ENCODE peak calls at places on chromosomes 1 and 21, in four cellular contexts. One of them, this sample, is unnamed. For H3K4me1, the result is how much of the 10 kb centered on the place peaks cover.

GRCh38 chr1:8314346-8315280 is 3.3 kb upstream of the SLC45A1 start:
- DNase-seq in mesenchymal stem cell: peak
- DNase-seq in heart left ventricle: peak
- DNase-seq in fibroblast of lung: peak
- DNase-seq in this sample: peak

GRCh38 chr1:64758233-64758632 is 13.4 kb downstream of the RAVER2 start:
- DNase-seq in fibroblast of lung: no peak
- DNase-seq in mesenchymal stem cell: no peak
- DNase-seq in heart left ventricle: no peak
- DNase-seq in this sample: no peak

GRCh38 chr1:84722794-84723193 is 32.5 kb upstream of the SSX2IP start:
- DNase-seq in heart left ventricle: no peak
- DNase-seq in fibroblast of lung: peak
- DNase-seq in mesenchymal stem cell: no peak
- DNase-seq in this sample: no peak

GRCh38 chr1:204405988-204406387 is 5.6 kb downstream of the PPP1R15B start:
- DNase-seq in fibroblast of lung: no peak
- DNase-seq in mesenchymal stem cell: peak
- DNase-seq in heart left ventricle: no peak
- DNase-seq in this sample: no peak

GRCh38 chr1:1783320-1783719 is 5.0 kb upstream of the NADK start:
- DNase-seq in heart left ventricle: no peak
- DNase-seq in mesenchymal stem cell: no peak
- DNase-seq in fibroblast of lung: no peak
- DNase-seq in this sample: no peak

GRCh38 chr1:77514871-77515776 is 167.3 kb downstream of the ZZZ3 start:
- DNase-seq in mesenchymal stem cell: peak
- DNase-seq in heart left ventricle: peak
- DNase-seq in fibroblast of lung: peak
- DNase-seq in this sample: no peak

GRCh38 chr1:154863702-154864174 is 6.3 kb downstream of the KCNN3 start:
- DNase-seq in mesenchymal stem cell: peak
- DNase-seq in heart left ventricle: no peak
- DNase-seq in fibroblast of lung: peak
- DNase-seq in this sample: no peak

GRCh38 chr1:6476483-6476882 is 10.5 kb upstream of the TNFRSF25 start:
- DNase-seq in heart left ventricle: no peak
- DNase-seq in fibroblast of lung: no peak
- DNase-seq in mesenchymal stem cell: no peak
- DNase-seq in this sample: no peak

GRCh38 chr21:42471206-42471605 is 24.8 kb downstream of the RSPH1 start:
- DNase-seq in mesenchymal stem cell: no peak
- DNase-seq in fibroblast of lung: no peak
- DNase-seq in heart left ventricle: no peak
- DNase-seq in this sample: no peak

GRCh38 chr1:118122234-118123004 is 62.6 kb downstream of the SPAG17 start:
- DNase-seq in heart left ventricle: no peak
- DNase-seq in mesenchymal stem cell: no peak
- DNase-seq in fibroblast of lung: no peak
- DNase-seq in this sample: no peak

GRCh38 chr1:153613406-153613805 is 469 bp upstream of the S100A16 start:
- DNase-seq in fibroblast of lung: no peak
- DNase-seq in heart left ventricle: no peak
- DNase-seq in mesenchymal stem cell: no peak
- DNase-seq in this sample: no peak
- H3K4me1 ChIP-seq in fibroblast of lung: under half
- H3K4me1 ChIP-seq in heart left ventricle: under half
- H3K4me1 ChIP-seq in mesenchymal stem cell: under half
- H3K4me1 ChIP-seq in this sample: under half

GRCh38 chr21:14877581-14878228 is 187.1 kb downstream of the NRIP1 start:
- DNase-seq in fibroblast of lung: peak
- DNase-seq in heart left ventricle: no peak
- DNase-seq in mesenchymal stem cell: no peak
- DNase-seq in this sample: no peak
- H3K4me1 ChIP-seq in fibroblast of lung: under half
- H3K4me1 ChIP-seq in heart left ventricle: under half
- H3K4me1 ChIP-seq in mesenchymal stem cell: under half
- H3K4me1 ChIP-seq in this sample: under half

DNA sequence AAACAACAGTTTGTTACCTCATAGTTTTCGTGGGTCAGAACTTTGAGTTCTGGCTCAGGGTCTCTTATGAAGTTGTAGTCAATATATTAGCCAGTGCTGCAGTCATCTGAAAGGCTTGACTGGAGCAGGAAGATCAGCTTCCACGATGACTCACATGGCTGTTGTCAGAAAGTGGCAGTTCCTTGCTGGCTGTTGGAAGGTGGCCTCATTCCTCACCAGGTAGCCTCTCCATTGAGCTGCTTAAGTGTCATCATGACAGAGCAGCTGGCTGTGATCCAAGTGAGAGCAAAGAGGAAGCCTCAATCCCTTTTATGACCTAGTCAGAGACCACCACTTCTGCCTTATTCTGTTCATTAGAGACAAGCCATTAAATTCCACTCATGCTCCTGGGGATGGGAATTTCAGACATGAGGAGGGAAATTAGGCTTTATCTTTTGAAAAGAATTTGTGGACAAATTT is 5.6 kb downstream of the OSBPL9 start:
- DNase-seq in heart left ventricle: no peak
- DNase-seq in fibroblast of lung: peak
- DNase-seq in mesenchymal stem cell: peak
- DNase-seq in this sample: no peak
- H3K4me1 ChIP-seq in heart left ventricle: under half
- H3K4me1 ChIP-seq in fibroblast of lung: under half
- H3K4me1 ChIP-seq in mesenchymal stem cell: under half
- H3K4me1 ChIP-seq in this sample: under half

GRCh38 chr1:90721210-90722194 is 4.4 kb upstream of the BARHL2 start:
- DNase-seq in mesenchymal stem cell: peak
- DNase-seq in fibroblast of lung: peak
- DNase-seq in heart left ventricle: no peak
- DNase-seq in this sample: peak
- H3K4me1 ChIP-seq in mesenchymal stem cell: under half
- H3K4me1 ChIP-seq in fibroblast of lung: under half
- H3K4me1 ChIP-seq in heart left ventricle: under half
- H3K4me1 ChIP-seq in this sample: under half

DNA sequence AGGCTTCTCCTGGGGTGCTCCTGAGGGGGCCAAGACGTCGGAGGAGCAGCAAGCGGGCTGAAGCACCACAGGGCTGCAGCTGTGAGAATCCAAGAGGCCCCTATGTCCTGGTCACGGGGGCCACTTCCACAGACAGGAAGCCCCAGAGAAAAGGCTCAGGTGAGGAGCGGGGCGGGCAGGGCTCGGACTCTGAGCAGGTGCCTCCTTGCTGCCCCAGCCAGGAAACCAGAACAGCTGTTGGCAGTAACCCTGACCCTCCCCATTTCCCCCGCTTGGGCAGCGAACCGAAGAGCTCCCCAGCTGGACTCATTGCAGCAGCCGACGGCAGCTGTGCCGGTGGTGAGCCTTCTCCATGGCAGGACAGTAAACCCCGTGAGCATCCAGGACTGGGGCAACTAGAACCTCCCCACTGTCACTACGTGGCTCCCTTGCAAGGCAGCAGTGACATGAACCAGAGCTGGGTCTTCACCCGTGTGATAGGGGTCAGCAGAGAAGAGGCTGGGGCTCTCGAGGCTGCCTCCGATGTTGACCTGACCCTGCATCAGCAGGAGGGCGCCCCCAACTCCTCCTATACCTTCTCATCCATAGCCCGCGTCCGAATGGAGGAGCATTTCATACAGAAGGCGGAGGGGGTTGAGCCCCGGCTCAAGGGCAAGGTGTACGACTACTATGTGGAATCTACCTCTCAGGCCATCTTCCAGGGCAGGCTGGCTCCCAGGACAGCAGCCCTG is 625 bp downstream of the KLHDC7A start:
- DNase-seq in heart left ventricle: no peak
- DNase-seq in mesenchymal stem cell: no peak
- DNase-seq in fibroblast of lung: no peak
- DNase-seq in this sample: no peak
- H3K4me1 ChIP-seq in heart left ventricle: under half
- H3K4me1 ChIP-seq in mesenchymal stem cell: under half
- H3K4me1 ChIP-seq in fibroblast of lung: under half
- H3K4me1 ChIP-seq in this sample: under half

GRCh38 chr21:26068776-26069175 is 101.8 kb downstream of the APP start:
- DNase-seq in heart left ventricle: no peak
- DNase-seq in mesenchymal stem cell: no peak
- DNase-seq in fibroblast of lung: no peak
- DNase-seq in this sample: no peak
- H3K4me1 ChIP-seq in heart left ventricle: under half
- H3K4me1 ChIP-seq in mesenchymal stem cell: under half
- H3K4me1 ChIP-seq in fibroblast of lung: under half
- H3K4me1 ChIP-seq in this sample: under half

GRCh38 chr21:14725219-14725618 is 179.1 kb upstream of the SAMSN1 start:
- DNase-seq in fibroblast of lung: no peak
- DNase-seq in mesenchymal stem cell: no peak
- DNase-seq in heart left ventricle: no peak
- DNase-seq in this sample: no peak
- H3K4me1 ChIP-seq in fibroblast of lung: under half
- H3K4me1 ChIP-seq in mesenchymal stem cell: under half
- H3K4me1 ChIP-seq in heart left ventricle: under half
- H3K4me1 ChIP-seq in this sample: under half

GRCh38 chr1:169945171-169945570 is 51.5 kb upstream of the SCYL3 start:
- DNase-seq in mesenchymal stem cell: no peak
- DNase-seq in fibroblast of lung: no peak
- DNase-seq in heart left ventricle: no peak
- DNase-seq in this sample: no peak
- H3K4me1 ChIP-seq in mesenchymal stem cell: under half
- H3K4me1 ChIP-seq in fibroblast of lung: under half
- H3K4me1 ChIP-seq in heart left ventricle: under half
- H3K4me1 ChIP-seq in this sample: under half

DNA sequence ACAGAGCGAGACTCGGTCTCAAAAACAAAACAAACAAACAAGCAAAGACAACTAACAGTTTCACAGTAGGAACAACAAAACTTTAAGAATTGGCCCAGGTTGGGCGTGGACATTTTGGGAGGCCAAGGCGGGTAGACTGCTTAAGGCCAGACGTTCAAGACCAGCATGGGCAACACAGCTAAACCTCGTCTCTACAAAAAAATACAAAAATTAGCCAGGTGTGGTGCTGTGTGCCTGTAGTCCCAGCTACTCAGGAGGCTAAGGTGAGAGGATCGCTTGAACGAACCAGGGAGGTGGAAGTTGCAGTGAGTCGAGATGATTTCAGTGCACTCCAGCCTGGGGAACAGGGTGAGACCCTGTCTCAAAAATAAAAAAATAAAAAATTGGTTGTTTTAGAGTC is 13.5 kb downstream of the GTF2B start:
- DNase-seq in mesenchymal stem cell: no peak
- DNase-seq in fibroblast of lung: no peak
- DNase-seq in heart left ventricle: no peak
- DNase-seq in this sample: no peak
- H3K4me1 ChIP-seq in mesenchymal stem cell: under half
- H3K4me1 ChIP-seq in fibroblast of lung: under half
- H3K4me1 ChIP-seq in heart left ventricle: under half
- H3K4me1 ChIP-seq in this sample: under half